ENCODE peak calls at places on chromosomes 2 and 18, in nine cellular contexts. T, R, M, F, H, O, W, D and I are unnamed samples.

GRCh38 chr2:237736783-237737182 is 61.8 kb upstream of the RBM44 start:
- DNase-seq in R (no peak), F (no peak), O (no peak), W (no peak), H (no peak), T (no peak), D (no peak), M (no peak), I (no peak)

GRCh38 chr2:211611061-211611518 is 927.5 kb downstream of the ERBB4 start:
- DNase-seq in T (no peak), M (no peak), W (no peak), R (no peak), O (no peak), D (no peak), F (peak; percentile 51), H (no peak), I (peak; percentile 2)

GRCh38 chr2:167844714-167845530 is 402.5 kb downstream of the STK39 start:
- DNase-seq in R (no peak), M (no peak), D (no peak), H (peak; percentile 29), O (no peak), T (no peak), F (peak; percentile 36), W (no peak), I (no peak)

GRCh38 chr2:127194447-127194846 is 25.7 kb downstream of the CYP27C1 start:
- DNase-seq in W (peak; percentile 65), M (no peak), F (no peak), T (no peak), O (no peak), D (no peak), H (no peak), R (no peak), I (no peak)

GRCh38 chr2:31131871-31132270 is 6.4 kb downstream of the GALNT14 start:
- DNase-seq in F (no peak), R (no peak), T (no peak), H (no peak), W (no peak), O (no peak), M (no peak), D (no peak), I (no peak)

GRCh38 chr2:10501980-10502802 is 54.1 kb upstream of the ODC1 start:
- DNase-seq in W (peak; percentile 82), M (no peak), T (no peak), F (no peak), D (no peak), O (no peak), R (no peak), H (no peak), I (no peak)

GRCh38 chr2:218002792-218003191 is at the start of gene TNS1:
- DNase-seq in M (no peak), D (peak; percentile 80), O (no peak), R (peak; percentile 85), F (no peak), W (no peak), H (no peak), T (no peak), I (no peak)

GRCh38 chr2:168571061-168571460 is 115.0 kb downstream of the CERS6 start:
- DNase-seq in T (no peak), R (no peak), M (no peak), H (no peak), O (no peak), F (no peak), D (no peak), W (no peak), I (no peak)

GRCh38 chr18:3305354-3305762 is 43.4 kb downstream of the MYL12B start:
- DNase-seq in O (peak; percentile 1), W (no peak), R (no peak), T (no peak), M (no peak), F (no peak), D (peak; percentile 14), H (no peak), I (peak; percentile 74)

GRCh38 chr2:66555511-66556324 is 120.8 kb downstream of the MEIS1 start:
- DNase-seq in T (no peak), R (no peak), H (no peak), O (no peak), W (no peak), F (no peak), M (no peak), D (no peak), I (no peak)

GRCh38 chr2:66171530-66171929 is 263.4 kb upstream of the MEIS1 start:
- DNase-seq in R (no peak), H (no peak), F (no peak), O (no peak), M (no peak), D (no peak), W (no peak), T (no peak), I (no peak)

GRCh38 chr18:38526922-38527321 is 961.3 kb upstream of the CELF4 start:
- DNase-seq in D (no peak), O (no peak), H (no peak), M (no peak), T (no peak), R (no peak), W (no peak), F (no peak), I (no peak)

GRCh38 chr2:192190474-192190873 is 4.3 kb downstream of the TMEFF2 start:
- DNase-seq in H (peak; percentile 10), T (no peak), D (no peak), O (no peak), R (no peak), F (peak; percentile 20), W (no peak), M (no peak), I (no peak)

GRCh38 chr2:10733584-10733958 is 12.1 kb downstream of the ATP6V1C2 start:
- DNase-seq in D (no peak), H (no peak), W (no peak), R (no peak), O (no peak), F (no peak), M (no peak), T (no peak), I (no peak)

GRCh38 chr2:151826737-151827157 is 1.5 kb downstream of the ARL5A start:
- DNase-seq in F (no peak), O (no peak), T (no peak), H (no peak), W (no peak), R (no peak), D (no peak), M (no peak), I (no peak)
- TF ChIP-seq POLR2A in F (no peak), O (no peak), T (no peak), H (no peak), W (no peak), R (no peak), D (no peak), M (no peak), I (no peak)

GRCh38 chr2:171325886-171326585 is 107.8 kb downstream of the METTL8 start:
- DNase-seq in R (no peak), O (no peak), H (no peak), D (no peak), M (no peak), T (no peak), W (no peak), F (no peak), I (no peak)

GRCh38 chr2:171327043-171327496 is 106.7 kb downstream of the METTL8 start:
- DNase-seq in F (no peak), M (no peak), R (no peak), W (no peak), D (no peak), O (no peak), T (no peak), H (no peak), I (no peak)

GRCh38 chr2:171320731-171321130 is 113.1 kb downstream of the METTL8 start:
- DNase-seq in F (no peak), O (no peak), W (no peak), R (no peak), D (no peak), H (no peak), M (no peak), T (no peak), I (no peak)

GRCh38 chr2:171320208-171320621 is 113.6 kb downstream of the METTL8 start:
- DNase-seq in R (no peak), W (no peak), O (no peak), T (no peak), M (no peak), F (no peak), D (no peak), H (no peak), I (no peak)

DNA sequence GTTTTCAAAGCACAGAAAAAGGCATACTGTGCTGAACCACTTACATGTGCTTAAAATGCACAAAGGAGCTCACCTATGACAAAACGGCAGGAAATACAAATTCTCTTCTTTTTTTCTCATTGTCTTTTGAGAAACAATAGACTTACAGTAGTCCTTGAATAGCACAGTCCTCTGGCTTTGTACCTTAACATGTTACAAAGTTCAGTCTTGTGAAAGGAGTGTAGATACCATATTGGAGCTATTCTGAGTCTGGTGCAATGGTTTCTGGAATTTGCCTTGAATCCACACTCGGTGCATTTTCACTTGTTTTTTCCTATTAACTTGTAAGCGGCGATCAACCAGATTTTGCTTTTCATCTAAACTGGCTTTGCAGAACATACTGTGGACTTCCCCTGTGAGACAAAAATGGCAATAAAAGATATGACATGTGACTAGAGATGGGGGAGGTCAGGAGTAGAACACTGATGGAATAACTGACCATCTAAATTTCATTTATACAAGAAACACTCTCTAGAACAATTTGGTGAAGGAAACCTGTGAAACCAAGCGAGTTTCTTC is 109.7 kb downstream of the METTL8 start:
- DNase-seq in M (no peak), W (no peak), T (no peak), F (peak; percentile 85), D (no peak), R (no peak), O (no peak), H (no peak), I (no peak)
- TF ChIP-seq POLR2A in M (no peak), W (no peak), T (no peak), F (no peak), D (no peak), R (no peak), O (no peak), H (no peak), I (no peak)

DNA sequence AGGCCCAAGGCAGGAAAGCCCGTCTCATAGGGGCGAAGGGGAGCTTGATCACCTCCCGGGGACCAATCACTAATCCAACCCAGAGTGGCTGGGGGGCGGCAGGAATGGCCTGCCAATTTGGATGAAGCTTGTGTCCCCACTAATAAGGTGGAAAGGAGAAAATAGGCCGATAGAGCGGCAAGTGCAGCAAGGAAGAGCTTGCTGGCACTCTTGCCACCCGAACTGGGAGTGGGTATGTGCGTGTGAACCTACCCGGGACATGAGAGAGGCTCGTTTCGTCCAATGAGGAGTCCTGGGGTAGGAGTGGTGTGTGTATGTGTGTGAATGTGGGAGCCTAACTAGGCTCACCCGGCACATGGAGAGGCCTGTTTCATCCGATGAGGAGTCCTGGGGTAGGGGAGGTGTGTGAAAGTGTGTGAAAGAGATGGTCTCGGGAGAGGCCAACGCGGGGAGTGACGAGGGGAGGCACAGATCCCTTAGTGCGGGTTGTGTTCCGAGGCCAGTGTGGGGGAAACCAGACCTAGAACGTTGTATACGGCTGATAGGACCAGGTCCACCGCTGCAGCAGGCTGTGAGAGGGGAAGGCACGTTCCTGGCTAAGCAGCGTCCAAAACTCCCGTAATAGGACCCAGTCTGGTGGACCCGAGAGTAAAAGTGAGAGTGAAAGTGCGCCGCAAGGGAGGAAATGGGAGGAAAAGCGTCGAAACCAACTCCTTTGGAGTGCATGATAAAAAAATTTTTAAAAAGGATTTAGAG is 47.1 kb upstream of the SELENOI start:
- DNase-seq in D (peak; percentile 52), H (no peak), W (peak; percentile 88), F (peak; percentile 27), T (no peak), M (peak; percentile 32), R (peak; percentile 51), O (no peak), I (no peak)
- TF ChIP-seq POLR2A in D (peak; percentile 46), H (no peak), W (no peak), F (no peak), T (no peak), M (no peak), R (peak; percentile 28), O (peak; percentile 39), I (no peak)

GRCh38 chr2:205685314-205686230 is 3.3 kb downstream of the NRP2 start:
- DNase-seq in H (no peak), T (peak; percentile 91), M (no peak), F (no peak), O (no peak), W (peak; percentile 86), D (peak; percentile 12), R (peak; percentile 60), I (peak; percentile 84)
- TF ChIP-seq POLR2A in H (no peak), T (no peak), M (no peak), F (no peak), O (peak; percentile 15), W (no peak), D (no peak), R (no peak), I (no peak)